ENCODE peak calls at places on chromosome 14, in six cellular contexts. W is mesothelial cell of epicardium, U is adrenal gland, V is NCI-H345, A is T follicular helper cell, G is Peyer's patch. B is an unnamed sample.

GRCh38 chr14:89276424-89276975 is 140.5 kb downstream of the FOXN3 start:
- DNase-seq in V (no peak), G (peak; percentile 48), U (no peak), A (no peak), W (no peak), B (no peak)

GRCh38 chr14:70955543-70956480 is 48.6 kb downstream of the PCNX1 start:
- DNase-seq in U (no peak), G (no peak), A (peak; percentile 35), V (peak; percentile 3), W (no peak), B (no peak)

GRCh38 chr14:76268013-76268376 is 107.9 kb upstream of the ESRRB start:
- DNase-seq in U (no peak), G (no peak), W (no peak), A (no peak), V (no peak), B (no peak)

GRCh38 chr14:71322660-71323250 is 415.5 kb downstream of the PCNX1 start:
- DNase-seq in W (no peak), G (no peak), A (no peak), U (no peak), V (peak; percentile 4), B (no peak)

GRCh38 chr14:54435500-54435981 is 5.6 kb downstream of the CNIH1 start:
- DNase-seq in W (no peak), A (no peak), G (no peak), U (no peak), V (no peak), B (no peak)

GRCh38 chr14:37081220-37081619 is 91.2 kb downstream of the SLC25A21 start:
- DNase-seq in U (no peak), G (no peak), A (no peak), V (no peak), W (no peak), B (no peak)

GRCh38 chr14:71169028-71169427 is 261.8 kb downstream of the PCNX1 start:
- DNase-seq in W (no peak), G (no peak), V (no peak), U (no peak), A (no peak), B (no peak)

GRCh38 chr14:62445570-62445969 is 599.7 kb downstream of the KCNH5 start:
- DNase-seq in U (no peak), G (no peak), W (no peak), A (no peak), V (no peak), B (no peak)

GRCh38 chr14:32013083-32013482 is 64.0 kb upstream of the ARHGAP5 start:
- DNase-seq in W (no peak), G (no peak), V (no peak), U (no peak), A (no peak), B (no peak)

GRCh38 chr14:69328765-69329164 is 68.8 kb downstream of the GALNT16 start:
- DNase-seq in U (no peak), G (no peak), A (no peak), W (no peak), V (no peak), B (no peak)

GRCh38 chr14:68935761-68936209 is 43.3 kb downstream of the ACTN1 start:
- DNase-seq in V (no peak), U (no peak), G (no peak), W (no peak), A (no peak), B (no peak)

GRCh38 chr14:93219103-93219726 is 12.2 kb downstream of the UBR7 start:
- DNase-seq in U (peak; percentile 51), W (no peak), V (peak; percentile 41), G (peak; percentile 80), A (peak; percentile 28), B (no peak)

GRCh38 chr14:100909439-100909838 is 5.9 kb upstream of the RTL1 start:
- DNase-seq in W (no peak), U (no peak), G (no peak), V (no peak), A (no peak), B (no peak)

GRCh38 chr14:79419571-79420327 is 791.6 kb downstream of the DIO2 start:
- DNase-seq in G (no peak), V (no peak), U (no peak), W (no peak), A (no peak), B (no peak)

GRCh38 chr14:90060965-90061848 is 587 bp upstream of the KCNK13 start:
- DNase-seq in W (no peak), V (peak; percentile 75), G (no peak), U (no peak), A (no peak), B (no peak)

GRCh38 chr14:50932159-50932558 is 12.1 kb downstream of the PYGL start:
- DNase-seq in V (no peak), W (no peak), G (no peak), U (no peak), A (no peak), B (no peak)

GRCh38 chr14:91244501-91244901 is at the start of gene GPR68:
- DNase-seq in A (no peak), G (no peak), W (no peak), V (peak; percentile 44), U (no peak), B (peak; percentile 79)

GRCh38 chr14:62662811-62663477 is 382.3 kb downstream of the KCNH5 start:
- DNase-seq in G (no peak), A (no peak), V (no peak), W (no peak), U (peak; percentile 6), B (no peak)